ENCODE peak calls at places on chromosomes 7 and 10, in eight cellular contexts. One of them, this sample, is unnamed.
A peak's percentile ranks its signal among the peaks of the same experiment; 100 is the strongest.

GRCh38 chr7:30928254-30928872 is 16.7 kb downstream of the AQP1 start:
- DNase-seq in NT2/D1: no peak
- DNase-seq in PC-3: no peak
- DNase-seq in upper lobe of right lung: peak; percentile 23
- DNase-seq in breast epithelium: peak; percentile 19
- DNase-seq in ascending aorta: peak; percentile 58
- DNase-seq in neural progenitor cell: no peak
- DNase-seq in tibial nerve: no peak
- DNase-seq in this sample: no peak

GRCh38 chr7:2939193-2939885 is 95.2 kb upstream of the GNA12 start:
- DNase-seq in upper lobe of right lung: peak; percentile 59
- DNase-seq in tibial nerve: no peak
- DNase-seq in neural progenitor cell: no peak
- DNase-seq in breast epithelium: peak; percentile 28
- DNase-seq in NT2/D1: no peak
- DNase-seq in ascending aorta: peak; percentile 56
- DNase-seq in PC-3: peak; percentile 15
- DNase-seq in this sample: no peak

GRCh38 chr10:131846224-131847101 is 54.3 kb upstream of the PPP2R2D start:
- DNase-seq in neural progenitor cell: no peak
- DNase-seq in upper lobe of right lung: peak; percentile 57
- DNase-seq in ascending aorta: peak; percentile 60
- DNase-seq in PC-3: no peak
- DNase-seq in breast epithelium: peak; percentile 42
- DNase-seq in NT2/D1: no peak
- DNase-seq in tibial nerve: no peak
- DNase-seq in this sample: no peak

GRCh38 chr7:24896031-24896433 is 83.9 kb downstream of the OSBPL3 start:
- DNase-seq in upper lobe of right lung: no peak
- DNase-seq in NT2/D1: no peak
- DNase-seq in PC-3: no peak
- DNase-seq in tibial nerve: no peak
- DNase-seq in ascending aorta: no peak
- DNase-seq in neural progenitor cell: no peak
- DNase-seq in breast epithelium: no peak
- DNase-seq in this sample: no peak

GRCh38 chr10:133324198-133324792 is 12.4 kb downstream of the CALY start:
- DNase-seq in NT2/D1: peak; percentile 38
- DNase-seq in neural progenitor cell: peak; percentile 92
- DNase-seq in tibial nerve: no peak
- DNase-seq in PC-3: peak; percentile 36
- DNase-seq in breast epithelium: no peak
- DNase-seq in ascending aorta: no peak
- DNase-seq in upper lobe of right lung: peak; percentile 82
- DNase-seq in this sample: no peak

GRCh38 chr10:15737635-15738034 is 17.9 kb upstream of the ITGA8 start:
- DNase-seq in tibial nerve: no peak
- DNase-seq in ascending aorta: no peak
- DNase-seq in neural progenitor cell: no peak
- DNase-seq in PC-3: peak; percentile 8
- DNase-seq in breast epithelium: no peak
- DNase-seq in upper lobe of right lung: no peak
- DNase-seq in NT2/D1: no peak
- DNase-seq in this sample: no peak

GRCh38 chr10:27019827-27020226 is 80.5 kb downstream of the ANKRD26 start:
- DNase-seq in NT2/D1: no peak
- DNase-seq in upper lobe of right lung: no peak
- DNase-seq in PC-3: no peak
- DNase-seq in neural progenitor cell: no peak
- DNase-seq in tibial nerve: no peak
- DNase-seq in ascending aorta: no peak
- DNase-seq in breast epithelium: no peak
- DNase-seq in this sample: no peak

GRCh38 chr7:81007053-81007452 is 88.2 kb upstream of the SEMA3C start:
- DNase-seq in PC-3: no peak
- DNase-seq in tibial nerve: no peak
- DNase-seq in breast epithelium: no peak
- DNase-seq in upper lobe of right lung: no peak
- DNase-seq in NT2/D1: no peak
- DNase-seq in ascending aorta: no peak
- DNase-seq in neural progenitor cell: no peak
- DNase-seq in this sample: no peak

GRCh38 chr7:129376076-129376777 is 58.0 kb upstream of the STRIP2 start:
- DNase-seq in PC-3: peak; percentile 71
- DNase-seq in breast epithelium: no peak
- DNase-seq in upper lobe of right lung: no peak
- DNase-seq in neural progenitor cell: peak; percentile 57
- DNase-seq in NT2/D1: no peak
- DNase-seq in ascending aorta: no peak
- DNase-seq in tibial nerve: no peak
- DNase-seq in this sample: no peak

GRCh38 chr10:118106426-118106825 is 59.7 kb upstream of the RAB11FIP2 start:
- DNase-seq in upper lobe of right lung: no peak
- DNase-seq in breast epithelium: no peak
- DNase-seq in neural progenitor cell: peak; percentile 43
- DNase-seq in PC-3: peak; percentile 40
- DNase-seq in NT2/D1: peak; percentile 13
- DNase-seq in tibial nerve: no peak
- DNase-seq in ascending aorta: no peak
- DNase-seq in this sample: no peak

GRCh38 chr7:86326847-86327246 is 316.9 kb upstream of the GRM3 start:
- DNase-seq in ascending aorta: no peak
- DNase-seq in tibial nerve: no peak
- DNase-seq in NT2/D1: no peak
- DNase-seq in neural progenitor cell: no peak
- DNase-seq in upper lobe of right lung: no peak
- DNase-seq in breast epithelium: no peak
- DNase-seq in PC-3: no peak
- DNase-seq in this sample: no peak

GRCh38 chr7:102978280-102978679 is 65.5 kb downstream of the LRRC17 start:
- DNase-seq in ascending aorta: peak; percentile 90
- DNase-seq in NT2/D1: no peak
- DNase-seq in neural progenitor cell: no peak
- DNase-seq in upper lobe of right lung: no peak
- DNase-seq in breast epithelium: no peak
- DNase-seq in tibial nerve: no peak
- DNase-seq in PC-3: peak; percentile 77
- DNase-seq in this sample: no peak

GRCh38 chr7:32036557-32036956 is 33.6 kb downstream of the PDE1C start:
- DNase-seq in neural progenitor cell: no peak
- DNase-seq in upper lobe of right lung: no peak
- DNase-seq in tibial nerve: no peak
- DNase-seq in breast epithelium: no peak
- DNase-seq in PC-3: peak; percentile 77
- DNase-seq in NT2/D1: no peak
- DNase-seq in ascending aorta: no peak
- DNase-seq in this sample: no peak

GRCh38 chr7:140417456-140418155 is 13.7 kb downstream of the RAB19 start:
- DNase-seq in tibial nerve: no peak
- DNase-seq in neural progenitor cell: no peak
- DNase-seq in PC-3: no peak
- DNase-seq in NT2/D1: no peak
- DNase-seq in breast epithelium: no peak
- DNase-seq in upper lobe of right lung: no peak
- DNase-seq in ascending aorta: no peak
- DNase-seq in this sample: no peak

DNA sequence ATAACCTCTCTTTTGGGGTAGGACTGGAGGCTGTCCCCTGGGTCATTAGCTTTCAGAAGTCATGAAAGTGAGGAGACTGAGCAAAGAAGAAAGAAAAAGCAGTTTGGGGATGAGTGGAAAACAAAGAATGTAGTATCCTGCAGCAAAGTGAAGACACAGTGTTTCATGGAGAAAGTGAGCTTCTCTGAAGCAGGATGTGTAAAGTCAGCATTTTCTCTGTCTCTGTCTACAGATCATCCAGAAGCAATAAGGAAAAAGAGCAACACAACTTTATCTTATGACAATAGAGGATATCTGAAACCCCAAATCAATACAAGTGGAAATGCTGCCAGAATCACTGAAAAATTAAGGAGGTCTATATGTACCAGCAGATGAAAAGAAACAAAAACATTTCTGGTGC is 28.4 kb upstream of the ZNF248 start:
- DNase-seq in PC-3: no peak
- DNase-seq in NT2/D1: no peak
- DNase-seq in tibial nerve: no peak
- DNase-seq in ascending aorta: no peak
- DNase-seq in breast epithelium: no peak
- DNase-seq in upper lobe of right lung: no peak
- DNase-seq in neural progenitor cell: no peak
- DNase-seq in this sample: no peak
- H3K4me1 ChIP-seq in PC-3: no peaks in the 10 kb centered on the region
- H3K4me1 ChIP-seq in NT2/D1: no peaks in the 10 kb centered on the region
- H3K4me1 ChIP-seq in tibial nerve: no peaks in the 10 kb centered on the region
- H3K4me1 ChIP-seq in ascending aorta: no peaks in the 10 kb centered on the region
- H3K4me1 ChIP-seq in breast epithelium: no peaks in the 10 kb centered on the region
- H3K4me1 ChIP-seq in upper lobe of right lung: no peaks in the 10 kb centered on the region
- H3K4me1 ChIP-seq in neural progenitor cell: no peaks in the 10 kb centered on the region
- H3K4me1 ChIP-seq in this sample: no peaks in the 10 kb centered on the region

DNA sequence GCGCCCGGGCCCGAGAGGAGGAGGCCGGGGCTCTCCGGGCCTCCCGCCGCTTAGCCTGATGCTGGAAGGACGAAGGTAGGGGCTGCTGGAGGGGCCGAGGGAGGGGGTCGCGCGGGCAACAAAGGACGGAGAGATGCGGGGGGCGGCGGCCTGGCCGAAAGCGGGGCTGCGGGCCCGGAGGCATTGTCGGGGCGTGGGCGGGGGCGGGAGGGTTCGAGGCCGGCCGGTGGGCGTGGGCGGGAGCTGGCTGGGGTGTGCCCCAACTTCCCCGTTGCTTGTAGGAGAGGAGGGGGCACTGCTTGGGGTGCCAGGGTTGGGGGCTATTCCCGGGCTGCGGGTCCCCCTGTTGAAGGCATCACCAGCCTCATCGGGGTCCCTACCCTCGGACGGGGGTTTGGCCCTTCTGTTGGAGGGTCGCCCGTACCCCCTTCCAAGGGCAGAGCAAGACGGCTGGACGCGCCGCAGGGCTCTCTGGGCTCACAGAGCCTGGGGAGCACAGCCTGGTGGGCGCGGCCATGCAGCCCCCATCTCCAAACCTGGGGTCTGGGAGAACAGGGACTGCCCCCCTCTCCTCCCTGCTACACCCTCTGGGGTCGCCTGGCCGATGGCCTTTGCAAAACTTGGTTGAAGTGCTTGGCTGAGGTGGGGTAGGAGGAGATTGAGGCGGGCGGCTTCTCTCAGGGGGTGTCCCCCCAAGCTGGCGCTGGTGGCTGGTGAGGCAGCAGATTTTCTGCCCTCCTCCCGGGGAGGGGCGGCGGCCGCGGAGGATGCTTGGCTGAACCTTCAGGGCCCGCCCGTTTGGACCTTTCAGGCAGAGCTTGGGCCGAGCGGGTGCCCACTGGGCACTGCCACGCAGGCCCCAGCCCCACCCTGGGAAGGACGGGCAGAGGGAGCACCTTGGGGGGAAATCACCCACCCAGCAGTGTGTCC is 718 bp downstream of the CLIP2 start:
- DNase-seq in NT2/D1: no peak
- DNase-seq in PC-3: peak; percentile 21
- DNase-seq in ascending aorta: peak; percentile 83
- DNase-seq in breast epithelium: no peak
- DNase-seq in neural progenitor cell: peak; percentile 40
- DNase-seq in upper lobe of right lung: peak; percentile 76
- DNase-seq in tibial nerve: no peak
- DNase-seq in this sample: no peak
- H3K4me3 ChIP-seq in NT2/D1: peak overlapping the region; percentile 75
- H3K4me3 ChIP-seq in PC-3: peak overlapping the region; percentile 98
- H3K4me3 ChIP-seq in ascending aorta: peak overlapping the region; percentile 95
- H3K4me3 ChIP-seq in breast epithelium: peak overlapping the region; percentile 97
- H3K4me3 ChIP-seq in neural progenitor cell: peak overlapping the region; percentile 90
- H3K4me3 ChIP-seq in upper lobe of right lung: peak overlapping the region; percentile 68
- H3K4me3 ChIP-seq in tibial nerve: peak overlapping the region; percentile 90
- H3K4me3 ChIP-seq in this sample: peak overlapping the region; percentile 85

GRCh38 chr7:18890134-18890533 is 227.3 kb downstream of the TWIST1 start:
- DNase-seq in upper lobe of right lung: no peak
- DNase-seq in ascending aorta: no peak
- DNase-seq in PC-3: peak; percentile 95
- DNase-seq in NT2/D1: no peak
- DNase-seq in breast epithelium: no peak
- DNase-seq in neural progenitor cell: no peak
- DNase-seq in tibial nerve: no peak
- DNase-seq in this sample: no peak

GRCh38 chr7:18890885-18891621 is 226.4 kb downstream of the TWIST1 start:
- DNase-seq in PC-3: no peak
- DNase-seq in tibial nerve: no peak
- DNase-seq in breast epithelium: no peak
- DNase-seq in NT2/D1: no peak
- DNase-seq in ascending aorta: no peak
- DNase-seq in neural progenitor cell: no peak
- DNase-seq in upper lobe of right lung: no peak
- DNase-seq in this sample: no peak

GRCh38 chr7:18895456-18895855 is 222.0 kb downstream of the TWIST1 start:
- DNase-seq in neural progenitor cell: no peak
- DNase-seq in ascending aorta: no peak
- DNase-seq in tibial nerve: no peak
- DNase-seq in breast epithelium: no peak
- DNase-seq in NT2/D1: no peak
- DNase-seq in PC-3: peak; percentile 89
- DNase-seq in upper lobe of right lung: no peak
- DNase-seq in this sample: no peak

GRCh38 chr7:18894155-18894554 is 223.3 kb downstream of the TWIST1 start:
- DNase-seq in ascending aorta: no peak
- DNase-seq in upper lobe of right lung: no peak
- DNase-seq in PC-3: no peak
- DNase-seq in neural progenitor cell: no peak
- DNase-seq in tibial nerve: no peak
- DNase-seq in NT2/D1: no peak
- DNase-seq in breast epithelium: no peak
- DNase-seq in this sample: no peak

GRCh38 chr7:18893156-18893555 is 224.3 kb downstream of the TWIST1 start:
- DNase-seq in tibial nerve: no peak
- DNase-seq in NT2/D1: no peak
- DNase-seq in PC-3: peak; percentile 68
- DNase-seq in ascending aorta: no peak
- DNase-seq in neural progenitor cell: no peak
- DNase-seq in breast epithelium: no peak
- DNase-seq in upper lobe of right lung: no peak
- DNase-seq in this sample: no peak
- H3K9me3 ChIP-seq in tibial nerve: no peaks in the 10 kb centered on the region
- H3K9me3 ChIP-seq in NT2/D1: no peaks in the 10 kb centered on the region
- H3K9me3 ChIP-seq in PC-3: no peaks in the 10 kb centered on the region
- H3K9me3 ChIP-seq in ascending aorta: no peaks in the 10 kb centered on the region
- H3K9me3 ChIP-seq in neural progenitor cell: no peaks in the 10 kb centered on the region
- H3K9me3 ChIP-seq in breast epithelium: no peaks in the 10 kb centered on the region
- H3K9me3 ChIP-seq in upper lobe of right lung: no peaks in the 10 kb centered on the region
- H3K9me3 ChIP-seq in this sample: no peaks in the 10 kb centered on the region

DNA sequence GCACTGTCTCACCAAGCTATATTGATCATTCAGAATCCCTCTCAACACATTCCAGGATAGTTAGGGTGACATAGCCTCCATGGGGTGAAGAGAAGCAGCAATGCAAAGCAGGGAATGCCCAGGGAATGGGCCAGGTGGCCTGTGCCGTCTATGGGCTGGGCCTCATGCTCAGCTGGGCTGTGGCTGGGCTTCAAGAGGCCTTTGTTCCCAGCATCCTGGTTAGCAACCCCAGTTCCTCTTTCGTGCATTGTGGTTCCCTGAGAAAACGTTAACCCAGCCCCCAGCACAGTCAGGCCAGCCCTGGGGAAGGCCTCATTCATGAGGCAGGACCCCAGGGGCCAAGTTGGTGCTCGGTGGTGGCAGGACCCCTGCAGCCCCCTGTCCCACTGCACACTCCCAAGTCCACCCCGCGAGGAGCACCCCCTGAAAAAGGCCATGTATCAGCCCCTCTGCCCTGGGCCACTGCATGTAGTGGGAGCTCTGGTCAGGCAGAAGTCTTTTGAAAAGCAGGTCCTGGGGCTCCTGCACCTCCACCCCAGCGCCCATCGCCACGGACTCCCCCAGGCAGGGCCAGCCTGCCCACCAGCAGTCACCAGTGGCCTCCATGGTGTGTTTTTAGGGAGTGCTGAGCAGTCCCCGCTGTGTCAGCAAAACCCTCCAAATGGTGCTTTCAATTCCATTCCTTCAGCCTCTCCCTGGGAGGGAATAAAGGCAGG is 25.4 kb downstream of the VSIR start:
- DNase-seq in breast epithelium: no peak
- DNase-seq in upper lobe of right lung: no peak
- DNase-seq in tibial nerve: no peak
- DNase-seq in NT2/D1: no peak
- DNase-seq in PC-3: no peak
- DNase-seq in ascending aorta: no peak
- DNase-seq in neural progenitor cell: no peak
- DNase-seq in this sample: no peak
- H3K4me1 ChIP-seq in breast epithelium: peaks cover 14% of the 10 kb centered on the region
- H3K4me1 ChIP-seq in upper lobe of right lung: peaks cover 69% of the 10 kb centered on the region
- H3K4me1 ChIP-seq in tibial nerve: peaks cover 74% of the 10 kb centered on the region
- H3K4me1 ChIP-seq in NT2/D1: peaks cover 14% of the 10 kb centered on the region
- H3K4me1 ChIP-seq in PC-3: no peaks in the 10 kb centered on the region
- H3K4me1 ChIP-seq in ascending aorta: no peaks in the 10 kb centered on the region
- H3K4me1 ChIP-seq in neural progenitor cell: peaks cover 5% of the 10 kb centered on the region
- H3K4me1 ChIP-seq in this sample: peaks cover 69% of the 10 kb centered on the region